ENCODE peak calls at places on chromosomes 3 and 15, in seven cellular contexts. V is left cardiac atrium; B is DMS153; K is heart right ventricle; W is fibroblast of lung; E is stimulated activated CD4-positive, alpha-beta T cell treated with anti-CD3 and anti-CD28 coated beads, Interleukin-1b, Interleukin-23, amount 100 ng/mL, for 1 hour; N is NCI-H1105. L is an unnamed sample.

GRCh38 chr15:84582583-84583157 is 18.1 kb upstream of the ZSCAN2 start:
- DNase-seq in V (no peak), B (no peak), K (no peak), W (no peak), E (no peak), N (no peak), L (peak; percentile 11)

GRCh38 chr15:57227899-57228298 is 148.4 kb upstream of the CGNL1 start:
- DNase-seq in V (no peak), B (no peak), K (no peak), W (peak; percentile 82), E (no peak), N (no peak), L (peak; percentile 76)

GRCh38 chr15:77266708-77267387 is 153.1 kb downstream of the PEAK1 start:
- DNase-seq in V (no peak), B (no peak), K (no peak), W (no peak), E (no peak), N (no peak), L (peak; percentile 94)

GRCh38 chr3:73745429-73746247 is 120.9 kb upstream of the PDZRN3 start:
- DNase-seq in V (no peak), B (no peak), K (no peak), W (peak; percentile 56), E (no peak), N (peak; percentile 88), L (no peak)

GRCh38 chr15:40029979-40030893 is 8.7 kb downstream of the SRP14 start:
- DNase-seq in V (no peak), B (no peak), K (no peak), W (peak; percentile 28), E (no peak), N (no peak), L (no peak)

GRCh38 chr3:194487289-194488006 is 646 bp upstream of the ATP13A3 start:
- DNase-seq in V (peak; percentile 73), B (no peak), K (peak; percentile 31), W (no peak), E (no peak), N (peak; percentile 32), L (peak; percentile 46)

GRCh38 chr15:82585072-82585471 is 44.8 kb upstream of the RPS17 start:
- DNase-seq in V (no peak), B (no peak), K (no peak), W (peak; percentile 54), E (no peak), N (no peak), L (peak; percentile 9)

GRCh38 chr3:51974963-51975856 is at the start of gene ABHD14A:
- DNase-seq in V (peak; percentile 78), B (no peak), K (peak; percentile 56), W (peak; percentile 53), E (peak; percentile 47), N (peak; percentile 37), L (peak; percentile 86)

GRCh38 chr15:51080286-51080685 is 14.4 kb downstream of the TNFAIP8L3 start:
- DNase-seq in V (no peak), B (no peak), K (no peak), W (no peak), E (no peak), N (no peak), L (no peak)